ENCODE peak calls at places on chromosomes 4 and X, in eight cellular contexts. M, Y, W, D, U, V, N and B are unnamed samples.
A peak's percentile ranks its signal among the peaks of the same experiment; 100 is the strongest.

GRCh38 chrX:128714425-128714824 is 662.2 kb upstream of the ACTRT1 start:
- DNase-seq in V (no peak), N (no peak), W (no peak), U (no peak), M (no peak), D (no peak), Y (no peak), B (no peak)

GRCh38 chrX:86322913-86323312 is 174.7 kb downstream of the DACH2 start:
- DNase-seq in W (no peak), M (no peak), N (no peak), V (no peak), Y (no peak), U (no peak), D (no peak), B (no peak)

GRCh38 chrX:112066813-112067212 is 15.8 kb downstream of the TRPC5 start:
- DNase-seq in N (no peak), W (no peak), Y (no peak), M (no peak), V (no peak), D (no peak), U (no peak), B (no peak)

GRCh38 chr4:26076000-26076587 is 162.1 kb downstream of the SMIM20 start:
- DNase-seq in W (no peak), U (no peak), Y (no peak), M (peak; percentile 77), D (no peak), N (no peak), V (no peak), B (no peak)

GRCh38 chrX:45143455-45143854 is 57.2 kb downstream of the DIPK2B start:
- DNase-seq in D (no peak), Y (peak; percentile 99), V (no peak), M (no peak), W (no peak), N (no peak), U (no peak), B (no peak)

GRCh38 chrX:12076046-12076445 is 62.2 kb upstream of the FRMPD4 start:
- DNase-seq in Y (no peak), V (no peak), D (no peak), M (no peak), U (no peak), N (no peak), W (no peak), B (no peak)

GRCh38 chr4:162017863-162018262 is 145.9 kb downstream of the FSTL5 start:
- DNase-seq in D (no peak), Y (no peak), N (no peak), U (no peak), V (no peak), M (no peak), W (no peak), B (no peak)

GRCh38 chrX:43618376-43619205 is 37.5 kb upstream of the MAOA start:
- DNase-seq in N (no peak), Y (no peak), U (no peak), V (no peak), W (no peak), M (no peak), D (no peak), B (no peak)

GRCh38 chr4:94558392-94558920 is 106.7 kb downstream of the PDLIM5 start:
- DNase-seq in D (no peak), Y (no peak), W (no peak), V (no peak), U (no peak), N (no peak), M (no peak), B (no peak)

GRCh38 chrX:10327651-10328050 is 170.9 kb downstream of the CLCN4 start:
- DNase-seq in N (no peak), D (no peak), W (no peak), U (no peak), V (peak; percentile 41), M (no peak), Y (no peak), B (no peak)

GRCh38 chrX:24594531-24594930 is 52.6 kb downstream of the PCYT1B start:
- DNase-seq in N (no peak), V (peak; percentile 3), D (no peak), U (no peak), Y (peak; percentile 35), M (no peak), W (no peak), B (no peak)

GRCh38 chrX:53440631-53441517 is 6.7 kb upstream of the HSD17B10 start:
- DNase-seq in V (peak; percentile 49), D (no peak), M (peak; percentile 36), Y (no peak), U (no peak), W (peak; percentile 82), N (no peak), B (peak; percentile 6)

GRCh38 chrX:100687546-100687945 is 43.5 kb downstream of the SRPX2 start:
- DNase-seq in N (no peak), U (no peak), M (no peak), D (no peak), W (no peak), V (no peak), Y (no peak), B (no peak)

GRCh38 chr4:1508161-1509160 is 102.2 kb upstream of the NKX1-1 start:
- DNase-seq in U (no peak), V (no peak), D (no peak), Y (no peak), W (no peak), M (no peak), N (no peak), B (no peak)

GRCh38 chrX:151875270-151876026 is 37.2 kb upstream of the MAGEA4 start:
- DNase-seq in M (no peak), Y (no peak), D (no peak), N (no peak), U (no peak), V (no peak), W (no peak), B (no peak)

GRCh38 chr4:28772796-28773195 is 1912.2 kb downstream of the STIM2 start:
- DNase-seq in W (no peak), M (no peak), V (no peak), Y (no peak), N (no peak), U (no peak), D (no peak), B (no peak)

GRCh38 chrX:66015152-66015827 is 24.6 kb downstream of the VSIG4 start:
- DNase-seq in M (no peak), D (no peak), N (peak; percentile 20), U (no peak), W (peak; percentile 85), V (no peak), Y (peak; percentile 8), B (no peak)

GRCh38 chr4:179804440-179804839 is 2362.2 kb upstream of the AGA start:
- DNase-seq in U (no peak), Y (no peak), N (no peak), V (peak; percentile 87), W (no peak), D (no peak), M (no peak), B (no peak)

GRCh38 chrX:70470850-70471289 is 26.2 kb downstream of the DLG3 start:
- DNase-seq in N (peak; percentile 21), Y (no peak), M (no peak), V (peak; percentile 72), D (no peak), U (no peak), W (no peak), B (no peak)

GRCh38 chrX:84133023-84133422 is 55.0 kb downstream of the RPS6KA6 start:
- DNase-seq in Y (no peak), V (peak; percentile 1), M (no peak), N (no peak), D (no peak), U (no peak), W (no peak), B (no peak)

GRCh38 chrX:45755719-45756118 is 555.0 kb upstream of the DIPK2B start:
- DNase-seq in D (no peak), N (no peak), Y (no peak), U (no peak), M (no peak), W (no peak), V (peak; percentile 11), B (no peak)